ENCODE peak calls at places on chromosome 15, in seven cellular contexts. Q is NCI-H1092 treated with DMSO at 0.1 percent for 48 hours, Z is SW 1271, S is AG08395, W is NCI-H345, M is Right ventricle myocardium superior, I is ovary. H is an unnamed sample.

GRCh38 chr15:61227269-61228024 is 1.7 kb downstream of the RORA start:
- DNase-seq in Q (peak), Z (peak), S (peak), W (peak), M (no peak), I (peak), H (no peak)

GRCh38 chr15:82129769-82130168 is 84.0 kb upstream of the MEX3B start:
- DNase-seq in Q (no peak), Z (no peak), S (peak), W (no peak), M (no peak), I (no peak), H (no peak)

GRCh38 chr15:55824857-55825613 is 82.1 kb upstream of the PRTG start:
- DNase-seq in Q (no peak), Z (no peak), S (no peak), W (peak), M (no peak), I (no peak), H (no peak)

GRCh38 chr15:65916664-65917406 is 47.5 kb downstream of the RAB11A start:
- DNase-seq in Q (peak), Z (no peak), S (peak), W (no peak), M (peak), I (peak), H (no peak)

GRCh38 chr15:77033729-77034619 is 36.9 kb downstream of the TSPAN3 start:
- DNase-seq in Q (no peak), Z (no peak), S (no peak), W (no peak), M (peak), I (no peak), H (no peak)

GRCh38 chr15:34275154-34275553 is 50.3 kb downstream of the EMC4 start:
- DNase-seq in Q (no peak), Z (no peak), S (no peak), W (no peak), M (no peak), I (no peak), H (no peak)

GRCh38 chr15:31069360-31070000 is 32.0 kb downstream of the TRPM1 start:
- DNase-seq in Q (no peak), Z (no peak), S (no peak), W (no peak), M (no peak), I (peak), H (no peak)

GRCh38 chr15:101244889-101245668 is 6.8 kb downstream of the CHSY1 start:
- DNase-seq in Q (no peak), Z (no peak), S (no peak), W (no peak), M (no peak), I (no peak), H (no peak)

GRCh38 chr15:63473999-63474809 is 30.2 kb upstream of the USP3 start:
- DNase-seq in Q (peak), Z (no peak), S (peak), W (no peak), M (no peak), I (no peak), H (no peak)

GRCh38 chr15:43370310-43370974 is 401 bp downstream of the ZSCAN29 start:
- DNase-seq in Q (peak), Z (no peak), S (peak), W (no peak), M (peak), I (no peak), H (no peak)

GRCh38 chr15:47802216-47802615 is 84.9 kb downstream of the SEMA6D start:
- DNase-seq in Q (no peak), Z (no peak), S (no peak), W (no peak), M (no peak), I (no peak), H (no peak)

GRCh38 chr15:57333487-57333886 is 42.8 kb upstream of the CGNL1 start:
- DNase-seq in Q (no peak), Z (no peak), S (no peak), W (no peak), M (no peak), I (no peak), H (no peak)

GRCh38 chr15:22952826-22953579 is 27.2 kb downstream of the CYFIP1 start:
- DNase-seq in Q (peak), Z (no peak), S (peak), W (peak), M (no peak), I (no peak), H (no peak)

GRCh38 chr15:81356252-81356651 is 17.8 kb downstream of the TMC3 start:
- DNase-seq in Q (no peak), Z (no peak), S (no peak), W (no peak), M (no peak), I (no peak), H (no peak)

GRCh38 chr15:91593653-91594052 is 259.9 kb upstream of the SLCO3A1 start:
- DNase-seq in Q (no peak), Z (no peak), S (no peak), W (no peak), M (no peak), I (no peak), H (no peak)

GRCh38 chr15:76973362-76973743 is 21.6 kb upstream of the PSTPIP1 start:
- DNase-seq in Q (no peak), Z (no peak), S (peak), W (no peak), M (peak), I (peak), H (peak)

GRCh38 chr15:89672221-89673161 is 6.7 kb downstream of the PLIN1 start:
- DNase-seq in Q (no peak), Z (no peak), S (peak), W (no peak), M (no peak), I (peak), H (no peak)

GRCh38 chr15:90683371-90683770 is 33.8 kb upstream of the BLM start:
- DNase-seq in Q (no peak), Z (no peak), S (no peak), W (no peak), M (no peak), I (no peak), H (no peak)

GRCh38 chr15:100083572-100083971 is 258.2 kb downstream of the ADAMTS17 start:
- DNase-seq in Q (no peak), Z (no peak), S (no peak), W (no peak), M (peak), I (no peak), H (no peak)

GRCh38 chr15:52281085-52282035 is 14.2 kb downstream of the MYO5C start:
- DNase-seq in Q (no peak), Z (no peak), S (no peak), W (no peak), M (peak), I (no peak), H (no peak)

GRCh38 chr15:31437686-31438085 is 111.1 kb downstream of the KLF13 start:
- DNase-seq in Q (no peak), Z (no peak), S (no peak), W (no peak), M (no peak), I (no peak), H (no peak)